ENCODE peak calls at places on chromosomes 1 and 21, in seven cellular contexts. One of them, this sample, is unnamed.

GRCh38 chr1:23101891-23102688 is 66.6 kb downstream of the LUZP1 start:
- DNase-seq in retinal pigment epithelial cell: no peak
- DNase-seq in progenitor cell of endocrine pancreas: no peak
- DNase-seq in amniotic stem cell: no peak
- DNase-seq in activated gamma-delta T cell treated with anti-CD3 and anti-CD28 coated beads, Interleukin-2, amount 50 U/mL, for 16 hours: no peak
- DNase-seq in body of pancreas: no peak
- DNase-seq in effector memory CD8-positive, alpha-beta T cell: no peak
- DNase-seq in this sample: no peak

GRCh38 chr1:154404984-154405761 is at the start of gene IL6R:
- DNase-seq in amniotic stem cell: peak
- DNase-seq in retinal pigment epithelial cell: peak
- DNase-seq in activated gamma-delta T cell treated with anti-CD3 and anti-CD28 coated beads, Interleukin-2, amount 50 U/mL, for 16 hours: peak
- DNase-seq in body of pancreas: peak
- DNase-seq in progenitor cell of endocrine pancreas: peak
- DNase-seq in effector memory CD8-positive, alpha-beta T cell: peak
- DNase-seq in this sample: peak

GRCh38 chr1:52574594-52574993 is 21.7 kb upstream of the TUT4 start:
- DNase-seq in effector memory CD8-positive, alpha-beta T cell: no peak
- DNase-seq in activated gamma-delta T cell treated with anti-CD3 and anti-CD28 coated beads, Interleukin-2, amount 50 U/mL, for 16 hours: no peak
- DNase-seq in progenitor cell of endocrine pancreas: no peak
- DNase-seq in amniotic stem cell: peak
- DNase-seq in retinal pigment epithelial cell: no peak
- DNase-seq in body of pancreas: no peak
- DNase-seq in this sample: no peak

GRCh38 chr21:45973475-45974072 is 8.0 kb upstream of the COL6A1 start:
- DNase-seq in activated gamma-delta T cell treated with anti-CD3 and anti-CD28 coated beads, Interleukin-2, amount 50 U/mL, for 16 hours: peak
- DNase-seq in retinal pigment epithelial cell: no peak
- DNase-seq in body of pancreas: peak
- DNase-seq in effector memory CD8-positive, alpha-beta T cell: peak
- DNase-seq in amniotic stem cell: peak
- DNase-seq in progenitor cell of endocrine pancreas: peak
- DNase-seq in this sample: peak

GRCh38 chr1:223802602-223803001 is 43.1 kb downstream of the TP53BP2 start:
- DNase-seq in effector memory CD8-positive, alpha-beta T cell: no peak
- DNase-seq in progenitor cell of endocrine pancreas: no peak
- DNase-seq in retinal pigment epithelial cell: no peak
- DNase-seq in activated gamma-delta T cell treated with anti-CD3 and anti-CD28 coated beads, Interleukin-2, amount 50 U/mL, for 16 hours: no peak
- DNase-seq in body of pancreas: no peak
- DNase-seq in amniotic stem cell: no peak
- DNase-seq in this sample: no peak

GRCh38 chr1:178060789-178061556 is 32.9 kb upstream of the RASAL2 start:
- DNase-seq in activated gamma-delta T cell treated with anti-CD3 and anti-CD28 coated beads, Interleukin-2, amount 50 U/mL, for 16 hours: no peak
- DNase-seq in retinal pigment epithelial cell: peak
- DNase-seq in amniotic stem cell: no peak
- DNase-seq in body of pancreas: peak
- DNase-seq in effector memory CD8-positive, alpha-beta T cell: no peak
- DNase-seq in progenitor cell of endocrine pancreas: no peak
- DNase-seq in this sample: no peak

GRCh38 chr1:210445485-210445884 is 116.8 kb downstream of the HHAT start:
- DNase-seq in activated gamma-delta T cell treated with anti-CD3 and anti-CD28 coated beads, Interleukin-2, amount 50 U/mL, for 16 hours: no peak
- DNase-seq in body of pancreas: no peak
- DNase-seq in amniotic stem cell: no peak
- DNase-seq in progenitor cell of endocrine pancreas: no peak
- DNase-seq in retinal pigment epithelial cell: no peak
- DNase-seq in effector memory CD8-positive, alpha-beta T cell: no peak
- DNase-seq in this sample: no peak

GRCh38 chr1:111256988-111257658 is 29.6 kb downstream of the CHI3L2 start:
- DNase-seq in effector memory CD8-positive, alpha-beta T cell: no peak
- DNase-seq in retinal pigment epithelial cell: no peak
- DNase-seq in progenitor cell of endocrine pancreas: no peak
- DNase-seq in activated gamma-delta T cell treated with anti-CD3 and anti-CD28 coated beads, Interleukin-2, amount 50 U/mL, for 16 hours: no peak
- DNase-seq in amniotic stem cell: no peak
- DNase-seq in body of pancreas: no peak
- DNase-seq in this sample: no peak

GRCh38 chr1:248373761-248374160 is 1.8 kb upstream of the OR2T6 start:
- DNase-seq in amniotic stem cell: no peak
- DNase-seq in progenitor cell of endocrine pancreas: no peak
- DNase-seq in activated gamma-delta T cell treated with anti-CD3 and anti-CD28 coated beads, Interleukin-2, amount 50 U/mL, for 16 hours: no peak
- DNase-seq in retinal pigment epithelial cell: no peak
- DNase-seq in body of pancreas: no peak
- DNase-seq in effector memory CD8-positive, alpha-beta T cell: no peak
- DNase-seq in this sample: no peak

GRCh38 chr21:26007911-26008579 is 162.5 kb downstream of the APP start:
- DNase-seq in body of pancreas: no peak
- DNase-seq in progenitor cell of endocrine pancreas: no peak
- DNase-seq in retinal pigment epithelial cell: no peak
- DNase-seq in effector memory CD8-positive, alpha-beta T cell: no peak
- DNase-seq in amniotic stem cell: no peak
- DNase-seq in activated gamma-delta T cell treated with anti-CD3 and anti-CD28 coated beads, Interleukin-2, amount 50 U/mL, for 16 hours: no peak
- DNase-seq in this sample: no peak

GRCh38 chr1:245969274-245969673 is 537.8 kb downstream of the SMYD3 start:
- DNase-seq in amniotic stem cell: no peak
- DNase-seq in effector memory CD8-positive, alpha-beta T cell: no peak
- DNase-seq in progenitor cell of endocrine pancreas: no peak
- DNase-seq in body of pancreas: no peak
- DNase-seq in retinal pigment epithelial cell: peak
- DNase-seq in activated gamma-delta T cell treated with anti-CD3 and anti-CD28 coated beads, Interleukin-2, amount 50 U/mL, for 16 hours: no peak
- DNase-seq in this sample: no peak

GRCh38 chr1:52365091-52365745 is 787 bp downstream of the CC2D1B start:
- DNase-seq in activated gamma-delta T cell treated with anti-CD3 and anti-CD28 coated beads, Interleukin-2, amount 50 U/mL, for 16 hours: no peak
- DNase-seq in amniotic stem cell: peak
- DNase-seq in progenitor cell of endocrine pancreas: no peak
- DNase-seq in body of pancreas: peak
- DNase-seq in effector memory CD8-positive, alpha-beta T cell: no peak
- DNase-seq in retinal pigment epithelial cell: peak
- DNase-seq in this sample: peak